ENCODE peak calls at places on chromosomes 11 and 22, in five cellular contexts. N is EH; J is AG08395; A is colonic mucosa; V is activated T-cell treated with anti-CD3 and anti-CD28 coated beads, Interleukin-2, amount 50 U/mL, for 72 hours. G is an unnamed sample.
A peak's percentile ranks its signal among the peaks of the same experiment; 100 is the strongest.

GRCh38 chr11:112993808-112994207 is 32.6 kb downstream of the NCAM1 start:
- DNase-seq in A (no peak), N (no peak), V (no peak), J (no peak), G (no peak)

GRCh38 chr11:8831861-8832260 is 79.1 kb upstream of the AKIP1 start:
- DNase-seq in N (no peak), A (no peak), J (no peak), V (no peak), G (no peak)

GRCh38 chr11:126489791-126490190 is 134.3 kb downstream of the ST3GAL4 start:
- DNase-seq in N (no peak), J (no peak), V (no peak), A (no peak), G (no peak)

GRCh38 chr11:33449798-33450197 is 192.6 kb downstream of the HIPK3 start:
- DNase-seq in A (no peak), V (no peak), J (peak; percentile 27), N (peak; percentile 75), G (no peak)

GRCh38 chr11:76824083-76824939 is 36.4 kb upstream of the ACER3 start:
- DNase-seq in V (no peak), J (peak; percentile 27), A (peak; percentile 15), N (peak; percentile 76), G (no peak)

GRCh38 chr11:104645276-104646018 is 252.8 kb downstream of the CASP12 start:
- DNase-seq in A (no peak), V (no peak), N (no peak), J (no peak), G (no peak)

GRCh38 chr11:104573431-104573830 is 324.8 kb downstream of the CASP12 start:
- DNase-seq in A (no peak), V (no peak), J (no peak), N (no peak), G (no peak)

GRCh38 chr22:49975543-49976389 is 15.2 kb downstream of the PIM3 start:
- DNase-seq in N (no peak), V (peak; percentile 71), A (peak; percentile 47), J (no peak), G (peak; percentile 80)

GRCh38 chr11:14713518-14714244 is 70.1 kb downstream of the PDE3B start:
- DNase-seq in A (no peak), N (no peak), V (peak; percentile 35), J (no peak), G (peak; percentile 48)

GRCh38 chr11:77107950-77108349 is 5.3 kb downstream of the OMP start:
- DNase-seq in N (peak; percentile 96), A (peak; percentile 86), J (peak; percentile 92), V (no peak), G (no peak)

GRCh38 chr22:32340437-32340836 is 17.2 kb upstream of the RFPL3 start:
- DNase-seq in V (no peak), N (no peak), A (no peak), J (no peak), G (no peak)

GRCh38 chr11:94845622-94846021 is 77.5 kb downstream of the AMOTL1 start:
- DNase-seq in V (no peak), J (no peak), A (no peak), N (peak; percentile 64), G (no peak)

GRCh38 chr22:17742528-17742902 is 31.8 kb downstream of the BID start:
- DNase-seq in N (peak; percentile 62), V (peak; percentile 69), J (peak; percentile 88), A (peak; percentile 74), G (peak; percentile 80)

GRCh38 chr11:27716850-27717249 is 16.6 kb upstream of the BDNF start:
- DNase-seq in A (no peak), J (peak; percentile 65), V (no peak), N (peak; percentile 78), G (no peak)

GRCh38 chr22:32810241-32811133 is 9.0 kb downstream of the TIMP3 start:
- DNase-seq in J (no peak), N (no peak), V (no peak), A (no peak), G (no peak)

GRCh38 chr11:133787379-133788103 is 57.8 kb downstream of the SPATA19 start:
- DNase-seq in N (no peak), A (no peak), J (no peak), V (no peak), G (no peak)

GRCh38 chr11:126837581-126837980 is 163.0 kb downstream of the KIRREL3 start:
- DNase-seq in J (no peak), A (no peak), N (no peak), V (no peak), G (no peak)

GRCh38 chr11:128903248-128904041 is 12.3 kb downstream of the KCNJ5 start:
- DNase-seq in V (no peak), N (peak; percentile 23), J (no peak), A (no peak), G (no peak)

GRCh38 chr22:39647836-39648500 is 77.4 kb downstream of the CACNA1I start:
- DNase-seq in A (no peak), N (no peak), V (no peak), J (no peak), G (no peak)

GRCh38 chr22:45604239-45604711 is 67.4 kb upstream of the ATXN10 start:
- DNase-seq in V (no peak), A (no peak), N (peak; percentile 93), J (peak; percentile 18), G (no peak)

GRCh38 chr11:44950625-44951472 is at the start of gene TP53I11:
- DNase-seq in J (peak; percentile 87), V (peak; percentile 77), N (peak; percentile 80), A (peak; percentile 89), G (peak; percentile 79)

GRCh38 chr11:75786101-75786736 is 17.6 kb downstream of the DGAT2 start:
- DNase-seq in V (no peak), J (no peak), A (peak; percentile 79), N (no peak), G (no peak)

GRCh38 chr22:43346521-43346929 is 3.4 kb upstream of the SCUBE1 start:
- DNase-seq in V (peak; percentile 69), N (peak; percentile 41), J (peak; percentile 63), A (peak; percentile 65), G (peak; percentile 80)

GRCh38 chr22:41596776-41597634 is 7.4 kb upstream of the PMM1 start:
- DNase-seq in N (peak; percentile 63), A (peak; percentile 57), J (peak; percentile 72), V (peak; percentile 45), G (peak; percentile 60)

GRCh38 chr11:3161309-3161708 is 3.8 kb downstream of the OSBPL5 start:
- DNase-seq in N (peak; percentile 72), J (no peak), V (no peak), A (no peak), G (no peak)

GRCh38 chr11:2213384-2213842 is 41.8 kb upstream of the TH start:
- DNase-seq in A (peak; percentile 31), V (no peak), N (no peak), J (no peak), G (peak; percentile 73)

GRCh38 chr22:27270818-27271510 is 530.6 kb downstream of the MN1 start:
- DNase-seq in N (no peak), A (no peak), V (no peak), J (no peak), G (no peak)

GRCh38 chr22:45510376-45511232 is 7.9 kb downstream of the FBLN1 start:
- DNase-seq in V (no peak), A (no peak), J (no peak), N (no peak), G (no peak)

GRCh38 chr22:21837184-21837979 is 30.1 kb downstream of the MAPK1 start:
- DNase-seq in A (no peak), N (peak; percentile 93), V (no peak), J (peak; percentile 92), G (no peak)

GRCh38 chr11:67613960-67614715 is 7.4 kb downstream of the NDUFV1 start:
- DNase-seq in V (peak; percentile 86), N (peak; percentile 67), A (peak; percentile 66), J (peak; percentile 52), G (peak; percentile 93)

GRCh38 chr11:62788991-62789390 is 1.8 kb downstream of the TMEM179B start:
- DNase-seq in J (no peak), A (no peak), N (no peak), V (no peak), G (no peak)

GRCh38 chr22:29727248-29727551 is 7.4 kb downstream of the CABP7 start:
- DNase-seq in A (peak; percentile 27), V (peak; percentile 29), J (peak; percentile 69), N (peak; percentile 39), G (peak; percentile 47)

GRCh38 chr11:128867277-128867676 is at the start of gene KCNJ1:
- DNase-seq in A (no peak), V (no peak), N (no peak), J (no peak), G (peak; percentile 56)

GRCh38 chr11:118180300-118180703 is 3.9 kb upstream of the SCN2B start:
- DNase-seq in V (peak; percentile 44), A (no peak), N (peak; percentile 20), J (peak; percentile 48), G (peak; percentile 35)

GRCh38 chr11:104159356-104159755 is 4.6 kb downstream of the PDGFD start:
- DNase-seq in J (no peak), N (peak; percentile 3), V (no peak), A (no peak), G (no peak)

GRCh38 chr22:25750569-25751173 is 8.7 kb downstream of the MYO18B start:
- DNase-seq in V (no peak), N (no peak), J (no peak), A (no peak), G (no peak)

GRCh38 chr22:19527861-19528417 is 3.7 kb upstream of the CLDN5 start:
- DNase-seq in N (peak; percentile 32), V (no peak), A (no peak), J (no peak), G (no peak)

GRCh38 chr11:35992551-35992950 is 48.7 kb downstream of the LDLRAD3 start:
- DNase-seq in N (no peak), A (no peak), J (no peak), V (no peak), G (no peak)

GRCh38 chr11:62004473-62004872 is 37.0 kb upstream of the FTH1 start:
- DNase-seq in N (peak; percentile 69), V (no peak), A (no peak), J (peak; percentile 85), G (no peak)

G was measured in activated CD8-positive, alpha-beta T cell treated with anti-CD3 and anti-CD28 coated beads for 36 hours.